ENCODE peak calls at places on chromosomes 16 and 17, in six cellular contexts. One of them, this sample, is unnamed. For H3K4me1 and H3K9me3, the result is how much of the 10 kb centered on the place peaks cover.

GRCh38 chr17:32917842-32918241 is 10.1 kb upstream of the TMEM98 start:
- DNase-seq in aorta: no peak
- DNase-seq in CD8-positive, alpha-beta T cell: no peak
- DNase-seq in endodermal cell: peak
- DNase-seq in heart right ventricle: no peak
- DNase-seq in endothelial cell of umbilical vein: no peak
- DNase-seq in this sample: no peak

GRCh38 chr17:73521376-73521775 is 122.9 kb downstream of the SDK2 start:
- DNase-seq in aorta: no peak
- DNase-seq in CD8-positive, alpha-beta T cell: no peak
- DNase-seq in endodermal cell: no peak
- DNase-seq in heart right ventricle: no peak
- DNase-seq in endothelial cell of umbilical vein: no peak
- DNase-seq in this sample: no peak

GRCh38 chr17:44552361-44552760 is 4.9 kb upstream of the FZD2 start:
- DNase-seq in aorta: no peak
- DNase-seq in CD8-positive, alpha-beta T cell: no peak
- DNase-seq in endodermal cell: no peak
- DNase-seq in heart right ventricle: no peak
- DNase-seq in endothelial cell of umbilical vein: no peak
- DNase-seq in this sample: no peak

GRCh38 chr16:55120408-55120807 is 189.7 kb downstream of the IRX5 start:
- DNase-seq in aorta: no peak
- DNase-seq in CD8-positive, alpha-beta T cell: no peak
- DNase-seq in endodermal cell: peak
- DNase-seq in heart right ventricle: no peak
- DNase-seq in endothelial cell of umbilical vein: no peak
- DNase-seq in this sample: no peak

GRCh38 chr17:48470388-48471034 is 40.5 kb upstream of the SKAP1 start:
- DNase-seq in aorta: no peak
- DNase-seq in CD8-positive, alpha-beta T cell: no peak
- DNase-seq in endodermal cell: no peak
- DNase-seq in heart right ventricle: no peak
- DNase-seq in endothelial cell of umbilical vein: no peak
- DNase-seq in this sample: no peak

GRCh38 chr16:17578921-17579876 is 108.4 kb upstream of the XYLT1 start:
- DNase-seq in aorta: peak
- DNase-seq in CD8-positive, alpha-beta T cell: peak
- DNase-seq in endodermal cell: peak
- DNase-seq in heart right ventricle: no peak
- DNase-seq in endothelial cell of umbilical vein: peak
- DNase-seq in this sample: no peak

GRCh38 chr17:32461853-32462617 is 17.7 kb downstream of the PSMD11 start:
- DNase-seq in aorta: peak
- DNase-seq in CD8-positive, alpha-beta T cell: peak
- DNase-seq in endodermal cell: peak
- DNase-seq in heart right ventricle: no peak
- DNase-seq in endothelial cell of umbilical vein: peak
- DNase-seq in this sample: peak

GRCh38 chr17:36566081-36566480 is 21.4 kb downstream of the GGNBP2 start:
- DNase-seq in aorta: no peak
- DNase-seq in CD8-positive, alpha-beta T cell: no peak
- DNase-seq in endodermal cell: no peak
- DNase-seq in heart right ventricle: no peak
- DNase-seq in endothelial cell of umbilical vein: no peak
- DNase-seq in this sample: no peak

GRCh38 chr17:66805567-66805966 is 29.4 kb upstream of the CACNG5 start:
- DNase-seq in aorta: no peak
- DNase-seq in CD8-positive, alpha-beta T cell: no peak
- DNase-seq in endodermal cell: no peak
- DNase-seq in heart right ventricle: no peak
- DNase-seq in endothelial cell of umbilical vein: no peak
- DNase-seq in this sample: no peak

GRCh38 chr16:77890075-77890474 is 101.7 kb downstream of the VAT1L start:
- DNase-seq in aorta: no peak
- DNase-seq in CD8-positive, alpha-beta T cell: no peak
- DNase-seq in endodermal cell: no peak
- DNase-seq in heart right ventricle: no peak
- DNase-seq in endothelial cell of umbilical vein: no peak
- DNase-seq in this sample: no peak

GRCh38 chr17:74641224-74641948 is 17.8 kb upstream of the CD300E start:
- DNase-seq in aorta: no peak
- DNase-seq in CD8-positive, alpha-beta T cell: no peak
- DNase-seq in endodermal cell: no peak
- DNase-seq in heart right ventricle: no peak
- DNase-seq in endothelial cell of umbilical vein: no peak
- DNase-seq in this sample: no peak

DNA sequence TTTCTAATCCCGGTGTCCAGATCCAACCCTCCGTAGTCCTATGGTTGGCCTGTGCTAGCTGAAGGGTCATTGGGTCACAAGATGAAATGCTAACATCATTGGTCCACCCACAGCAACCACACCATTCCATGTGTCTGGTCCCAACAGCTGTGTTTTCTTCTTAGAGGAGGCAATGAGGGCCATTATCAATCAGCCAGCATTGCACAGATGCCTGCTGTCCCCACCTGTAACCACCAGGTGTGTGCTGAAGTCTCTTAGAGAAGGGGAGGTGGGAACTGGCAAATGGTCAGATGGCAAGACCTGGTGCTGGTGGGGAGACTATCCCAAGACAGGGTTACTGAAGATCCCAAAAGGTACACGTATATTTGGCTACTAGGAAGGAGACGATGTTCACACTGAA is 37.4 kb downstream of the HIC1 start:
- DNase-seq in aorta: no peak
- DNase-seq in CD8-positive, alpha-beta T cell: no peak
- DNase-seq in endodermal cell: peak
- DNase-seq in heart right ventricle: no peak
- DNase-seq in endothelial cell of umbilical vein: no peak
- DNase-seq in this sample: no peak
- H3K4me1 ChIP-seq in aorta: under half
- H3K4me1 ChIP-seq in CD8-positive, alpha-beta T cell: under half
- H3K4me1 ChIP-seq in endodermal cell: under half
- H3K4me1 ChIP-seq in heart right ventricle: under half
- H3K4me1 ChIP-seq in endothelial cell of umbilical vein: under half
- H3K4me1 ChIP-seq in this sample: under half

GRCh38 chr17:77610518-77610893 is 348.0 kb upstream of the TNRC6C start:
- DNase-seq in aorta: peak
- DNase-seq in CD8-positive, alpha-beta T cell: no peak
- DNase-seq in endodermal cell: no peak
- DNase-seq in heart right ventricle: no peak
- DNase-seq in endothelial cell of umbilical vein: no peak
- DNase-seq in this sample: no peak
- H3K4me3 ChIP-seq in aorta: no peak
- H3K4me3 ChIP-seq in CD8-positive, alpha-beta T cell: peak
- H3K4me3 ChIP-seq in endodermal cell: no peak
- H3K4me3 ChIP-seq in heart right ventricle: no peak
- H3K4me3 ChIP-seq in endothelial cell of umbilical vein: no peak
- H3K4me3 ChIP-seq in this sample: no peak

GRCh38 chr17:50329716-50330115 is 16.2 kb upstream of the XYLT2 start:
- DNase-seq in aorta: no peak
- DNase-seq in CD8-positive, alpha-beta T cell: no peak
- DNase-seq in endodermal cell: no peak
- DNase-seq in heart right ventricle: no peak
- DNase-seq in endothelial cell of umbilical vein: no peak
- DNase-seq in this sample: no peak
- H3K9me3 ChIP-seq in aorta: under half
- H3K9me3 ChIP-seq in CD8-positive, alpha-beta T cell: under half
- H3K9me3 ChIP-seq in endodermal cell: under half
- H3K9me3 ChIP-seq in heart right ventricle: under half
- H3K9me3 ChIP-seq in endothelial cell of umbilical vein: under half
- H3K9me3 ChIP-seq in this sample: under half

GRCh38 chr17:38454528-38454927 is 26.3 kb downstream of the ARHGAP23 start:
- DNase-seq in aorta: peak
- DNase-seq in CD8-positive, alpha-beta T cell: no peak
- DNase-seq in endodermal cell: no peak
- DNase-seq in heart right ventricle: peak
- DNase-seq in endothelial cell of umbilical vein: peak
- DNase-seq in this sample: no peak

GRCh38 chr17:38451840-38452529 is 23.7 kb downstream of the ARHGAP23 start:
- DNase-seq in aorta: no peak
- DNase-seq in CD8-positive, alpha-beta T cell: no peak
- DNase-seq in endodermal cell: peak
- DNase-seq in heart right ventricle: no peak
- DNase-seq in endothelial cell of umbilical vein: peak
- DNase-seq in this sample: no peak

GRCh38 chr17:38451030-38451839 is 23.0 kb downstream of the ARHGAP23 start:
- DNase-seq in aorta: peak
- DNase-seq in CD8-positive, alpha-beta T cell: no peak
- DNase-seq in endodermal cell: peak
- DNase-seq in heart right ventricle: peak
- DNase-seq in endothelial cell of umbilical vein: peak
- DNase-seq in this sample: no peak

GRCh38 chr17:38453951-38454421 is 25.7 kb downstream of the ARHGAP23 start:
- DNase-seq in aorta: no peak
- DNase-seq in CD8-positive, alpha-beta T cell: no peak
- DNase-seq in endodermal cell: peak
- DNase-seq in heart right ventricle: no peak
- DNase-seq in endothelial cell of umbilical vein: no peak
- DNase-seq in this sample: no peak

GRCh38 chr17:38452719-38453118 is 24.5 kb downstream of the ARHGAP23 start:
- DNase-seq in aorta: no peak
- DNase-seq in CD8-positive, alpha-beta T cell: no peak
- DNase-seq in endodermal cell: peak
- DNase-seq in heart right ventricle: no peak
- DNase-seq in endothelial cell of umbilical vein: peak
- DNase-seq in this sample: no peak
- H3K4me1 ChIP-seq in aorta: under half
- H3K4me1 ChIP-seq in CD8-positive, alpha-beta T cell: under half
- H3K4me1 ChIP-seq in endodermal cell: under half
- H3K4me1 ChIP-seq in heart right ventricle: half or more
- H3K4me1 ChIP-seq in endothelial cell of umbilical vein: half or more
- H3K4me1 ChIP-seq in this sample: under half

GRCh38 chr16:84600343-84601229 is 17.3 kb downstream of the COTL1 start:
- DNase-seq in aorta: no peak
- DNase-seq in CD8-positive, alpha-beta T cell: peak
- DNase-seq in endodermal cell: no peak
- DNase-seq in heart right ventricle: no peak
- DNase-seq in endothelial cell of umbilical vein: peak
- DNase-seq in this sample: peak

GRCh38 chr16:84604477-84605013 is 13.3 kb downstream of the COTL1 start:
- DNase-seq in aorta: no peak
- DNase-seq in CD8-positive, alpha-beta T cell: no peak
- DNase-seq in endodermal cell: no peak
- DNase-seq in heart right ventricle: no peak
- DNase-seq in endothelial cell of umbilical vein: no peak
- DNase-seq in this sample: no peak

GRCh38 chr16:84605339-84605848 is 12.5 kb downstream of the COTL1 start:
- DNase-seq in aorta: no peak
- DNase-seq in CD8-positive, alpha-beta T cell: no peak
- DNase-seq in endodermal cell: no peak
- DNase-seq in heart right ventricle: no peak
- DNase-seq in endothelial cell of umbilical vein: no peak
- DNase-seq in this sample: no peak

GRCh38 chr16:84606081-84606875 is 11.6 kb downstream of the COTL1 start:
- DNase-seq in aorta: no peak
- DNase-seq in CD8-positive, alpha-beta T cell: peak
- DNase-seq in endodermal cell: no peak
- DNase-seq in heart right ventricle: no peak
- DNase-seq in endothelial cell of umbilical vein: no peak
- DNase-seq in this sample: no peak

GRCh38 chr16:84603115-84603816 is 14.6 kb downstream of the COTL1 start:
- DNase-seq in aorta: peak
- DNase-seq in CD8-positive, alpha-beta T cell: peak
- DNase-seq in endodermal cell: no peak
- DNase-seq in heart right ventricle: peak
- DNase-seq in endothelial cell of umbilical vein: peak
- DNase-seq in this sample: no peak
- H3K4me3 ChIP-seq in aorta: no peak
- H3K4me3 ChIP-seq in CD8-positive, alpha-beta T cell: no peak
- H3K4me3 ChIP-seq in endodermal cell: no peak
- H3K4me3 ChIP-seq in heart right ventricle: no peak
- H3K4me3 ChIP-seq in endothelial cell of umbilical vein: no peak
- H3K4me3 ChIP-seq in this sample: no peak

GRCh38 chr16:35743101-35743692 is 2283.8 kb downstream of the TP53TG3F start:
- DNase-seq in aorta: no peak
- DNase-seq in CD8-positive, alpha-beta T cell: no peak
- DNase-seq in endodermal cell: no peak
- DNase-seq in heart right ventricle: no peak
- DNase-seq in endothelial cell of umbilical vein: no peak
- DNase-seq in this sample: no peak
- H3K9me3 ChIP-seq in aorta: under half
- H3K9me3 ChIP-seq in CD8-positive, alpha-beta T cell: under half
- H3K9me3 ChIP-seq in endodermal cell: half or more
- H3K9me3 ChIP-seq in heart right ventricle: under half
- H3K9me3 ChIP-seq in endothelial cell of umbilical vein: under half
- H3K9me3 ChIP-seq in this sample: under half

GRCh38 chr16:56911771-56912541 is 20.0 kb upstream of the HERPUD1 start:
- DNase-seq in aorta: peak
- DNase-seq in CD8-positive, alpha-beta T cell: no peak
- DNase-seq in endodermal cell: no peak
- DNase-seq in heart right ventricle: peak
- DNase-seq in endothelial cell of umbilical vein: no peak
- DNase-seq in this sample: no peak
- H3K4me1 ChIP-seq in aorta: under half
- H3K4me1 ChIP-seq in CD8-positive, alpha-beta T cell: under half
- H3K4me1 ChIP-seq in endodermal cell: under half
- H3K4me1 ChIP-seq in heart right ventricle: under half
- H3K4me1 ChIP-seq in endothelial cell of umbilical vein: under half
- H3K4me1 ChIP-seq in this sample: under half

DNA sequence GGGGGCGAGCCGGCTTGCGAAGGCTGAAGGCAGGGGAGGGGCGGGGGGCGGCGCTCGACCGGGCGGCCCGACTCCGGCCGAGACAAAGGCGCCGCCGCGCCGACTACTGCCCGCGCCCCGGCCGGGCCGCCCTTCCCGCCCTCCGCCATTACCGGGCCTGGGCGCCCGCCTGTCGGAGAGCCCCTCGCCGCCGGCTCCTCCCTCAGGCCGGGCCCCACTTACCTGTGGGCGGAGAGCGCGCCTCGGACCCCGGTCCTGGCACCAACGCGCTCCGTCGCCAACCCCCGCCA is 286 bp downstream of the SIAH1 start:
- DNase-seq in aorta: no peak
- DNase-seq in CD8-positive, alpha-beta T cell: no peak
- DNase-seq in endodermal cell: no peak
- DNase-seq in heart right ventricle: no peak
- DNase-seq in endothelial cell of umbilical vein: no peak
- DNase-seq in this sample: no peak
- H3K4me3 ChIP-seq in aorta: peak
- H3K4me3 ChIP-seq in CD8-positive, alpha-beta T cell: peak
- H3K4me3 ChIP-seq in endodermal cell: no peak
- H3K4me3 ChIP-seq in heart right ventricle: peak
- H3K4me3 ChIP-seq in endothelial cell of umbilical vein: peak
- H3K4me3 ChIP-seq in this sample: peak

GRCh38 chr16:3306078-3306477 is 781 bp downstream of the ZNF75A start:
- DNase-seq in aorta: no peak
- DNase-seq in CD8-positive, alpha-beta T cell: no peak
- DNase-seq in endodermal cell: no peak
- DNase-seq in heart right ventricle: no peak
- DNase-seq in endothelial cell of umbilical vein: no peak
- DNase-seq in this sample: no peak
- H3K9me3 ChIP-seq in aorta: under half
- H3K9me3 ChIP-seq in CD8-positive, alpha-beta T cell: under half
- H3K9me3 ChIP-seq in endodermal cell: half or more
- H3K9me3 ChIP-seq in heart right ventricle: half or more
- H3K9me3 ChIP-seq in endothelial cell of umbilical vein: under half
- H3K9me3 ChIP-seq in this sample: under half

GRCh38 chr17:46764709-46765401 is 53.6 kb downstream of the WNT3 start:
- DNase-seq in aorta: no peak
- DNase-seq in CD8-positive, alpha-beta T cell: no peak
- DNase-seq in endodermal cell: peak
- DNase-seq in heart right ventricle: peak
- DNase-seq in endothelial cell of umbilical vein: peak
- DNase-seq in this sample: no peak
- H3K4me1 ChIP-seq in aorta: under half
- H3K4me1 ChIP-seq in CD8-positive, alpha-beta T cell: under half
- H3K4me1 ChIP-seq in endodermal cell: under half
- H3K4me1 ChIP-seq in heart right ventricle: under half
- H3K4me1 ChIP-seq in endothelial cell of umbilical vein: under half
- H3K4me1 ChIP-seq in this sample: under half